ENCODE peak calls at places on chromosomes 6 and 20, in ten cellular contexts. R is cardiac fibroblast, W is fibroblast of pulmonary artery, U is HepG2, L is fibroblast of villous mesenchyme, J is endothelial cell, C is adrenal gland, X is fibroblast of mammary gland, E is NB4, O is testis. G is an unnamed sample.

GRCh38 chr6:22145823-22146379 is 150.9 kb downstream of the PRL start:
- DNase-seq in R (peak; percentile 74), W (peak; percentile 65), U (no peak), L (peak; percentile 20), J (peak; percentile 10), C (no peak), X (peak; percentile 69), E (peak; percentile 41), O (peak; percentile 17), G (no peak)

GRCh38 chr20:50750145-50750671 is 18.8 kb downstream of the PARD6B start:
- DNase-seq in R (peak; percentile 18), W (no peak), U (no peak), L (no peak), J (no peak), C (no peak), X (no peak), E (no peak), O (peak; percentile 13), G (peak; percentile 0)

GRCh38 chr6:73969982-73970960 is 274.3 kb downstream of the CD109 start:
- DNase-seq in R (peak; percentile 73), W (peak; percentile 72), U (peak; percentile 52), L (peak; percentile 64), J (no peak), C (no peak), X (peak; percentile 66), E (peak; percentile 51), O (no peak), G (no peak)

GRCh38 chr20:48614593-48615274 is 213.1 kb downstream of the PREX1 start:
- DNase-seq in R (no peak), W (no peak), U (no peak), L (peak; percentile 28), J (no peak), C (no peak), X (no peak), E (peak; percentile 59), O (no peak), G (no peak)

GRCh38 chr6:1758076-1758679 is 148.5 kb downstream of the FOXC1 start:
- DNase-seq in R (no peak), W (no peak), U (no peak), L (no peak), J (no peak), C (no peak), X (no peak), E (no peak), O (no peak), G (no peak)

GRCh38 chr6:108804976-108805375 is 43.2 kb upstream of the ARMC2 start:
- DNase-seq in R (no peak), W (no peak), U (no peak), L (no peak), J (no peak), C (no peak), X (no peak), E (no peak), O (no peak), G (no peak)

GRCh38 chr6:157089258-157089657 is 234.1 kb downstream of the TMEM242 start:
- DNase-seq in R (peak; percentile 77), W (peak; percentile 79), U (peak; percentile 73), L (no peak), J (peak; percentile 60), C (no peak), X (no peak), E (no peak), O (no peak), G (no peak)

GRCh38 chr20:9629821-9630220 is 115.4 kb downstream of the LAMP5 start:
- DNase-seq in R (no peak), W (no peak), U (no peak), L (no peak), J (no peak), C (no peak), X (no peak), E (no peak), O (no peak), G (no peak)

GRCh38 chr6:137869781-137870180 is 2.7 kb downstream of the TNFAIP3 start:
- DNase-seq in R (no peak), W (no peak), U (no peak), L (no peak), J (no peak), C (no peak), X (no peak), E (no peak), O (no peak), G (no peak)

GRCh38 chr6:35219683-35220326 is 6.0 kb downstream of the SCUBE3 start:
- DNase-seq in R (no peak), W (no peak), U (no peak), L (no peak), J (no peak), C (no peak), X (no peak), E (no peak), O (no peak), G (no peak)

GRCh38 chr6:74362391-74362790 is 666.4 kb downstream of the CD109 start:
- DNase-seq in R (no peak), W (no peak), U (no peak), L (no peak), J (no peak), C (no peak), X (peak; percentile 47), E (no peak), O (no peak), G (no peak)

GRCh38 chr20:709421-709820 is 33.8 kb upstream of the SCRT2 start:
- DNase-seq in R (no peak), W (peak; percentile 10), U (no peak), L (no peak), J (no peak), C (peak; percentile 41), X (peak; percentile 2), E (no peak), O (peak; percentile 69), G (no peak)

GRCh38 chr20:31560900-31561598 is 44.0 kb upstream of the ID1 start:
- DNase-seq in R (peak; percentile 92), W (peak; percentile 93), U (no peak), L (peak; percentile 94), J (no peak), C (peak; percentile 72), X (peak; percentile 98), E (no peak), O (no peak), G (no peak)

GRCh38 chr20:58691773-58692578 is 624 bp upstream of the NPEPL1 start:
- DNase-seq in R (peak; percentile 64), W (peak; percentile 67), U (no peak), L (peak; percentile 78), J (no peak), C (peak; percentile 47), X (peak; percentile 85), E (peak; percentile 96), O (no peak), G (peak; percentile 80)

GRCh38 chr6:47741807-47742206 is 40.0 kb upstream of the OPN5 start:
- DNase-seq in R (peak; percentile 48), W (peak; percentile 30), U (no peak), L (no peak), J (no peak), C (no peak), X (peak; percentile 36), E (no peak), O (no peak), G (no peak)

GRCh38 chr6:126033696-126034095 is 47.4 kb downstream of the TRMT11 start:
- DNase-seq in R (peak; percentile 94), W (peak; percentile 93), U (peak; percentile 68), L (peak; percentile 95), J (peak; percentile 10), C (peak; percentile 21), X (peak; percentile 92), E (peak; percentile 72), O (peak; percentile 59), G (no peak)
- TF ChIP-seq CTCF in R (peak; percentile 76), W (peak; percentile 89), U (peak; percentile 78), L (peak; percentile 78), J (peak; percentile 25), C (peak; percentile 55), X (peak; percentile 83), E (peak; percentile 64), O (peak; percentile 42), G (peak; percentile 78)

DNA sequence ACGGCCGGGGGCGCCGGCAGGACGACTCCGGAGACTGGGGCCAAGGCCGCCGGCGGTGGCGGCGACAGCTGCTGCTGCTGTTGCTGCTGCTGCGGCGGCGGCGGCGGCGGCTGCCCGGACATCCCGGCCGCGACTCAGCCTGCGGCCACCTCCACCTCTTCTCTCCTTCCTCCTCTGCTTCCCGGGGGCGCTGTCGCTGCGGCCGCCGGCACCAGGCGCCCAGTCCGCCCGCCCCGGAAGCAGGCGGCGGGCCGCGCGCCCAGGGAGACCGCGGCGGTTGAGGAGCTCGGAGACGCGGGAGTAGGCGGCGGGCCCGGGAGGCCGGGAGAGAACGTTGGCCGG is 280 bp downstream of the RANBP9 start:
- DNase-seq in R (no peak), W (no peak), U (no peak), L (peak; percentile 59), J (no peak), C (no peak), X (no peak), E (peak; percentile 90), O (no peak), G (no peak)
- TF ChIP-seq CTCF in R (peak; percentile 2), W (no peak), U (peak; percentile 48), L (no peak), J (no peak), C (no peak), X (no peak), E (no peak), O (no peak), G (peak; percentile 24)

DNA sequence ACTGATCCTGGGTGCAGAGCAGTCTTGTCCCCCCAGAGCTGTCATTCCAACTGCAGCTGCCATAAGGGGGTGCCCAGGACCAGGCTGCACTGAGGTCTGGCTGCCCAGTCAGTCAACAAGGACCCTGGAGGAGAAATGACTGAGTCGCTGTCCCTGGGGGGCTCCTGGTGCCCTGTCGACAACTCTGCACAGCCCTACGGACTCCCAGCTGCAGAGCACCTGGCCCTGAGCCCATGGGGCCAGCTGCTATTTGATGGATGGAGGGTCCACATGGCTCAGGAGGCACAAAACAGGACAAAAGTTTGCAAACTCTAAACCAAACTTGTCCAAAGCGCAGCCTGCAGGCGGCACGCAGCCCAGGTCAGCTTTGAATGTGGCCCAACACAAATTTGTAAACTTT is 46.3 kb upstream of the RPS6KA2 start:
- DNase-seq in R (no peak), W (no peak), U (no peak), L (no peak), J (no peak), C (no peak), X (no peak), E (no peak), O (no peak), G (no peak)
- TF ChIP-seq CTCF in R (no peak), W (no peak), U (no peak), L (no peak), J (no peak), C (no peak), X (no peak), E (no peak), O (no peak), G (no peak)

GRCh38 chr20:46011631-46012482 is 3.1 kb downstream of the MMP9 start:
- DNase-seq in R (peak; percentile 25), W (peak; percentile 46), U (peak; percentile 46), L (peak; percentile 22), J (no peak), C (peak; percentile 40), X (peak; percentile 69), E (peak; percentile 57), O (peak; percentile 81), G (no peak)
- TF ChIP-seq CTCF in R (peak; percentile 25), W (peak; percentile 16), U (peak; percentile 72), L (peak; percentile 30), J (no peak), C (no peak), X (peak; percentile 31), E (peak; percentile 22), O (no peak), G (peak; percentile 20)

GRCh38 chr6:133286765-133287164 is 45.6 kb downstream of the EYA4 start:
- DNase-seq in R (peak; percentile 53), W (peak; percentile 48), U (no peak), L (peak; percentile 1), J (peak; percentile 23), C (no peak), X (peak; percentile 28), E (peak; percentile 38), O (no peak), G (no peak)
- TF ChIP-seq CTCF in R (peak; percentile 66), W (peak; percentile 60), U (peak; percentile 9), L (peak; percentile 21), J (peak; percentile 57), C (no peak), X (peak; percentile 57), E (peak; percentile 41), O (no peak), G (peak; percentile 60)

G was measured in osteocyte.